ENCODE peak calls at places on chromosomes 2 and 18, in six cellular contexts. H, P, X, R, S and F are unnamed samples.

GRCh38 chr2:226031078-226031937 is 631.8 kb downstream of the NYAP2 start:
- DNase-seq in H (no peak), P (no peak), X (no peak), R (peak; percentile 64), S (no peak), F (peak; percentile 48)

GRCh38 chr18:77013777-77014525 is 118.6 kb downstream of the MBP start:
- DNase-seq in H (no peak), P (no peak), X (no peak), R (peak; percentile 4), S (no peak), F (no peak)

GRCh38 chr2:125562924-125563323 is 1093.0 kb upstream of the GYPC start:
- DNase-seq in H (no peak), P (no peak), X (no peak), R (no peak), S (no peak), F (no peak)

GRCh38 chr2:200585730-200586643 is at the start of gene AOX1:
- DNase-seq in H (no peak), P (no peak), X (no peak), R (peak; percentile 78), S (peak; percentile 24), F (no peak)

GRCh38 chr2:7882296-7882695 is 799.6 kb upstream of the ID2 start:
- DNase-seq in H (no peak), P (no peak), X (no peak), R (no peak), S (no peak), F (no peak)

GRCh38 chr2:27051902-27052645 is 606 bp downstream of the AGBL5 start:
- DNase-seq in H (no peak), P (no peak), X (no peak), R (no peak), S (no peak), F (peak; percentile 4)

GRCh38 chr18:54267688-54268087 is 1.6 kb upstream of the POLI start:
- DNase-seq in H (no peak), P (no peak), X (no peak), R (no peak), S (no peak), F (no peak)

GRCh38 chr2:145760781-145761649 is 1241.1 kb upstream of the ZEB2 start:
- DNase-seq in H (no peak), P (no peak), X (no peak), R (peak; percentile 40), S (no peak), F (no peak)

GRCh38 chr2:174176898-174177297 is 71.4 kb downstream of the OLA1 start:
- DNase-seq in H (no peak), P (no peak), X (no peak), R (peak; percentile 51), S (no peak), F (no peak)

GRCh38 chr2:230987137-230988020 is 8.5 kb upstream of the SPATA3 start:
- DNase-seq in H (peak; percentile 31), P (peak; percentile 73), X (peak; percentile 62), R (peak; percentile 57), S (peak; percentile 94), F (peak; percentile 73)

GRCh38 chr2:193294371-193294770 is 1099.6 kb upstream of the TMEFF2 start:
- DNase-seq in H (no peak), P (no peak), X (no peak), R (no peak), S (no peak), F (no peak)

GRCh38 chr2:181058378-181059269 is 78.2 kb downstream of the UBE2E3 start:
- DNase-seq in H (no peak), P (no peak), X (peak; percentile 41), R (peak; percentile 62), S (peak; percentile 19), F (peak; percentile 22)

GRCh38 chr2:73979686-73980085 is 5.0 kb upstream of the TET3 start:
- DNase-seq in H (no peak), P (no peak), X (no peak), R (peak; percentile 92), S (no peak), F (no peak)

GRCh38 chr2:88159955-88160415 is 10.2 kb upstream of the THNSL2 start:
- DNase-seq in H (no peak), P (no peak), X (peak; percentile 42), R (peak; percentile 76), S (peak; percentile 63), F (peak; percentile 46)

GRCh38 chr2:190881480-190882326 is 1.1 kb downstream of the GLS start:
- DNase-seq in H (peak; percentile 68), P (peak; percentile 39), X (peak; percentile 88), R (peak; percentile 86), S (peak; percentile 62), F (peak; percentile 68)

GRCh38 chr2:103823847-103824246 is 1030.1 kb upstream of the POU3F3 start:
- DNase-seq in H (no peak), P (no peak), X (no peak), R (no peak), S (no peak), F (no peak)

GRCh38 chr2:61793389-61793836 is 60.4 kb downstream of the FAM161A start:
- DNase-seq in H (no peak), P (peak; percentile 42), X (peak; percentile 70), R (peak; percentile 67), S (peak; percentile 70), F (peak; percentile 60)

GRCh38 chr2:134360750-134361487 is 107.0 kb downstream of the MGAT5 start:
- DNase-seq in H (peak; percentile 68), P (no peak), X (no peak), R (no peak), S (no peak), F (no peak)

GRCh38 chr2:174350018-174350417 is 15.3 kb downstream of the SP9 start:
- DNase-seq in H (no peak), P (no peak), X (no peak), R (no peak), S (peak; percentile 15), F (no peak)

GRCh38 chr2:240392084-240392947 is 43.1 kb upstream of the GPC1 start:
- DNase-seq in H (no peak), P (no peak), X (no peak), R (no peak), S (no peak), F (no peak)

GRCh38 chr2:237496428-237496827 is 9.4 kb downstream of the MLPH start:
- DNase-seq in H (no peak), P (no peak), X (no peak), R (no peak), S (no peak), F (no peak)

GRCh38 chr2:51344886-51345285 is 313.0 kb upstream of the NRXN1 start:
- DNase-seq in H (no peak), P (no peak), X (no peak), R (no peak), S (no peak), F (no peak)

GRCh38 chr2:75064691-75065396 is 106.4 kb downstream of the POLE4 start:
- DNase-seq in H (no peak), P (peak; percentile 24), X (peak; percentile 12), R (peak; percentile 51), S (peak; percentile 59), F (peak; percentile 16)

GRCh38 chr2:239753537-239753936 is 271.6 kb downstream of the NDUFA10 start:
- DNase-seq in H (no peak), P (no peak), X (no peak), R (no peak), S (no peak), F (no peak)

GRCh38 chr18:48621240-48621639 is 82.4 kb downstream of the CTIF start:
- DNase-seq in H (no peak), P (no peak), X (no peak), R (peak; percentile 83), S (no peak), F (no peak)

GRCh38 chr18:31657823-31658669 is 26.3 kb downstream of the B4GALT6 start:
- DNase-seq in H (no peak), P (peak; percentile 2), X (no peak), R (peak; percentile 10), S (peak; percentile 52), F (peak; percentile 34)

GRCh38 chr2:131431336-131431735 is 44.6 kb upstream of the TUBA3D start:
- DNase-seq in H (no peak), P (no peak), X (no peak), R (peak; percentile 65), S (no peak), F (no peak)

GRCh38 chr2:37005118-37005868 is 39.0 kb upstream of the STRN start:
- DNase-seq in H (no peak), P (no peak), X (peak; percentile 18), R (peak; percentile 45), S (peak; percentile 29), F (no peak)

GRCh38 chr18:59067873-59068272 is 71.8 kb upstream of the SEC11C start:
- DNase-seq in H (no peak), P (no peak), X (no peak), R (peak; percentile 43), S (no peak), F (no peak)

GRCh38 chr2:241692448-241692847 is 5.8 kb upstream of the DTYMK start:
- DNase-seq in H (no peak), P (no peak), X (no peak), R (peak; percentile 81), S (no peak), F (no peak)

GRCh38 chr2:54260241-54260495 is 4.1 kb upstream of the TSPYL6 start:
- DNase-seq in H (no peak), P (no peak), X (no peak), R (no peak), S (no peak), F (no peak)

GRCh38 chr2:38037757-38038615 is 38.0 kb downstream of the CYP1B1 start:
- DNase-seq in H (no peak), P (no peak), X (no peak), R (peak; percentile 77), S (peak; percentile 74), F (no peak)

GRCh38 chr2:167144179-167144898 is 256.1 kb downstream of the XIRP2 start:
- DNase-seq in H (no peak), P (no peak), X (no peak), R (peak; percentile 79), S (no peak), F (no peak)

GRCh38 chr2:8628179-8628869 is 53.5 kb upstream of the ID2 start:
- DNase-seq in H (no peak), P (no peak), X (no peak), R (no peak), S (peak; percentile 51), F (no peak)

GRCh38 chr2:203535784-203536590 is 886 bp upstream of the RAPH1 start:
- DNase-seq in H (no peak), P (no peak), X (no peak), R (no peak), S (no peak), F (no peak)

GRCh38 chr2:151189125-151189524 is 72.5 kb downstream of the RBM43 start:
- DNase-seq in H (no peak), P (no peak), X (peak; percentile 2), R (no peak), S (no peak), F (no peak)

GRCh38 chr2:224793961-224794360 is 77.8 kb upstream of the CCDC195 start:
- DNase-seq in H (no peak), P (no peak), X (no peak), R (peak; percentile 65), S (no peak), F (no peak)

GRCh38 chr2:216372761-216373291 is 543 bp upstream of the MARCHF4 start:
- DNase-seq in H (no peak), P (no peak), X (no peak), R (peak; percentile 80), S (no peak), F (no peak)

GRCh38 chr2:62485780-62486765 is 19.9 kb downstream of the TMEM17 start:
- DNase-seq in H (no peak), P (no peak), X (no peak), R (peak; percentile 54), S (no peak), F (no peak)

GRCh38 chr2:96321230-96322103 is 3.6 kb upstream of the ITPRIPL1 start:
- DNase-seq in H (no peak), P (peak; percentile 50), X (peak; percentile 77), R (peak; percentile 11), S (peak; percentile 94), F (peak; percentile 76)